ENCODE peak calls at places on chromosomes 6 and 20, in ten cellular contexts. K is GM12891, O is testis, Y is esophagus squamous epithelium, L is tibial nerve, S is H54, U is stomach, Q is transverse colon, H is uterus, C is IMR-90. Z is an unnamed sample.

GRCh38 chr6:2471474-2471873 is 226.1 kb upstream of the GMDS start:
- DNase-seq in K (no peak), O (no peak), Y (no peak), L (no peak), S (no peak), U (no peak), Q (no peak), H (no peak), C (no peak), Z (no peak)

GRCh38 chr6:107786179-107786578 is 37.9 kb downstream of the SCML4 start:
- DNase-seq in K (no peak), O (no peak), Y (no peak), L (no peak), S (no peak), U (no peak), Q (no peak), H (no peak), C (no peak), Z (no peak)

GRCh38 chr20:56439784-56440291 is 27.8 kb downstream of the CASS4 start:
- DNase-seq in K (no peak), O (no peak), Y (no peak), L (no peak), S (peak; percentile 27), U (peak; percentile 35), Q (peak; percentile 48), H (no peak), C (peak; percentile 100), Z (no peak)

GRCh38 chr6:35687658-35688604 is 784 bp downstream of the FKBP5 start:
- DNase-seq in K (no peak), O (peak; percentile 73), Y (no peak), L (no peak), S (peak; percentile 46), U (peak; percentile 69), Q (peak; percentile 74), H (peak; percentile 44), C (peak; percentile 57), Z (peak; percentile 33)

GRCh38 chr6:101666256-101666655 is 272.7 kb downstream of the GRIK2 start:
- DNase-seq in K (no peak), O (no peak), Y (no peak), L (no peak), S (peak; percentile 9), U (peak; percentile 54), Q (no peak), H (no peak), C (peak; percentile 80), Z (no peak)

GRCh38 chr6:3742076-3742425 is 9.5 kb downstream of the PXDC1 start:
- DNase-seq in K (no peak), O (no peak), Y (no peak), L (no peak), S (no peak), U (no peak), Q (no peak), H (no peak), C (no peak), Z (no peak)

GRCh38 chr6:147530132-147531060 is 21.9 kb downstream of the SAMD5 start:
- DNase-seq in K (no peak), O (no peak), Y (no peak), L (no peak), S (no peak), U (no peak), Q (peak; percentile 32), H (no peak), C (no peak), Z (no peak)

GRCh38 chr20:33423141-33423834 is 20.3 kb downstream of the SNTA1 start:
- DNase-seq in K (no peak), O (peak; percentile 48), Y (no peak), L (no peak), S (peak; percentile 86), U (peak; percentile 60), Q (peak; percentile 37), H (peak; percentile 47), C (peak; percentile 68), Z (no peak)

GRCh38 chr6:142853244-142854180 is 91.5 kb downstream of the HIVEP2 start:
- DNase-seq in K (no peak), O (no peak), Y (no peak), L (no peak), S (no peak), U (no peak), Q (peak; percentile 27), H (no peak), C (peak; percentile 44), Z (no peak)

GRCh38 chr6:36985963-36986703 is at the start of gene MTCH1:
- DNase-seq in K (peak; percentile 97), O (peak; percentile 92), Y (peak; percentile 48), L (peak; percentile 82), S (peak; percentile 90), U (peak; percentile 92), Q (peak; percentile 90), H (peak; percentile 90), C (peak; percentile 86), Z (peak; percentile 96)
- TF ChIP-seq POLR2A in K (peak; percentile 88), O (peak; percentile 89), Y (peak; percentile 92), L (peak; percentile 86), S (peak; percentile 92), U (no peak), Q (peak; percentile 78), H (peak; percentile 94), C (peak; percentile 97), Z (peak; percentile 96)

GRCh38 chr20:63700199-63701050 is 4.0 kb downstream of the TNFRSF6B start:
- DNase-seq in K (peak; percentile 22), O (no peak), Y (no peak), L (no peak), S (no peak), U (no peak), Q (no peak), H (peak; percentile 21), C (no peak), Z (peak; percentile 18)

GRCh38 chr20:63698739-63699465 is 2.5 kb downstream of the TNFRSF6B start:
- DNase-seq in K (peak; percentile 46), O (no peak), Y (no peak), L (no peak), S (peak; percentile 96), U (no peak), Q (peak; percentile 35), H (peak; percentile 65), C (peak; percentile 94), Z (peak; percentile 68)

GRCh38 chr20:63701051-63701328 is 4.5 kb downstream of the TNFRSF6B start:
- DNase-seq in K (no peak), O (no peak), Y (no peak), L (no peak), S (no peak), U (no peak), Q (no peak), H (no peak), C (no peak), Z (peak; percentile 8)

GRCh38 chr20:63697868-63698545 is 1.6 kb downstream of the TNFRSF6B start:
- DNase-seq in K (peak; percentile 22), O (no peak), Y (no peak), L (no peak), S (no peak), U (no peak), Q (peak; percentile 7), H (no peak), C (no peak), Z (peak; percentile 18)

GRCh38 chr20:63699466-63700198 is 3.2 kb downstream of the TNFRSF6B start:
- DNase-seq in K (peak; percentile 19), O (no peak), Y (no peak), L (no peak), S (peak; percentile 31), U (no peak), Q (no peak), H (peak; percentile 25), C (no peak), Z (no peak)
- TF ChIP-seq POLR2A in K (no peak), O (no peak), Y (no peak), L (no peak), S (no peak), U (no peak), Q (no peak), H (no peak), C (no peak), Z (no peak)

DNA sequence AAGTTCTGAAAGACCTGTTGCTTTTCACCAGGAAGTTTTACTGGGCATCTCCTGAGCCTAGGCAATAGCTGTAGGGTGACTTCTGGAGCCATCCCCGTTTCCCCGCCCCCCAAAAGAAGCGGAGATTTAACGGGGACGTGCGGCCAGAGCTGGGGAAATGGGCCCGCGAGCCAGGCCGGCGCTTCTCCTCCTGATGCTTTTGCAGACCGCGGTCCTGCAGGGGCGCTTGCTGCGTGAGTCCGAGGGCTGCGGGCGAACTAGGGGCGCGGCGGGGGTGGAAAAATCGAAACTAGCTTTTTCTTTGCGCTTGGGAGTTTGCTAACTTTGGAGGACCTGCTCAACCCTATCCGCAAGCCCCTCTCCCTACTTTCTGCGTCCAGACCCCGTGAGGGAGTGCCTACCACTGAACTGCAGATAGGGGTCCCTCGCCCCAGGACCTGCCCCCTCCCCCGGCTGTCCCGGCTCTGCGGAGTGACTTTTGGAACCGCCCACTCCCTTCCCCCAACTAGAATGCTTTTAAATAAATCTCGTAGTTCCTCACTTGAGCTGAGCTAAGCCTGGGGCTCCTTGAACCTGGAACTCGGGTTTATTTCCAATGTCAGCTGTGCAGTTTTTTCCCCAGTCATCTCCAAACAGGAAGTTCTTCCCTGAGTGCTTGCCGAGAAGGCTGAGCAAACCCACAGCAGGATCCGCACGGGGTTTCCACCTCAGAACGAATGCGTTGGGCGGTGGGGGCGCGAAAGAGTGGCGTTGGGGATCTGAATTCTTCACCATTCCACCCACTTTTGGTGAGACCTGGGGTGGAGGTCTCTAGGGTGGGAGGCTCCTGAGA is at the start of gene HFE:
- DNase-seq in K (peak; percentile 10), O (peak; percentile 71), Y (no peak), L (no peak), S (peak; percentile 46), U (peak; percentile 51), Q (peak; percentile 57), H (peak; percentile 57), C (peak; percentile 68), Z (no peak)
- TF ChIP-seq POLR2A in K (no peak), O (no peak), Y (no peak), L (no peak), S (no peak), U (no peak), Q (peak; percentile 50), H (no peak), C (no peak), Z (no peak)

DNA sequence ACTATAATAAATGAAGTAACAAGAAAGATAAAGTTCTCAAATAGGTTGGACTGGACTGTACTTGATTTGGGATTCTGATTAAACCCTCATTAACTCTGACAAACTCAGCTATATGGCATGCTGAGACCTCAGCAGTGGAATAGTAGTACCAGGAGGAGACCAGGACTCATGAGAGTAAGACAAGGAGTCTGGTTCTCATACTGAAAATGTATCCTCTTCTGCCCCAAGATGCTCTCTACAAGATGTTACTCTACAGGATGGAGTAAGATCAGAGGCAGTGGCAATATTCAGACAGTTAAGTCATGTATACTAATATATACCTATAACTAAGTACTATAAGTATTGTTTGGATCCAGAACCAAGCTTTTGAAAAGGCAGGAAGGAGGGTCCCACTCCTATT is 31.9 kb upstream of the SYNCRIP start:
- DNase-seq in K (no peak), O (no peak), Y (no peak), L (no peak), S (no peak), U (no peak), Q (no peak), H (no peak), C (no peak), Z (no peak)
- TF ChIP-seq POLR2A in K (no peak), O (no peak), Y (no peak), L (no peak), S (no peak), U (no peak), Q (no peak), H (no peak), C (no peak), Z (peak; percentile 59)

Z was measured in GM12892.